ENCODE peak calls at places on chromosomes 1 and 21, in nine cellular contexts. L is CD8-positive, alpha-beta T cell; Y is IMR-90; Z is suprapubic skin; A is lung; R is lower lobe of right lung; J is upper lobe of right lung; B is vagina; X is sigmoid colon. U is an unnamed sample. For H3K4me1 and H3K9me3, the result is how much of the 10 kb centered on the place peaks cover.

GRCh38 chr1:221302357-221303147 is 423.3 kb downstream of the HLX start:
- DNase-seq in J (no peak), R (no peak), L (no peak), B (no peak), Y (no peak), A (no peak), X (no peak), Z (no peak), U (no peak)

GRCh38 chr21:44999428-44999971 is 59.7 kb downstream of the SLX9 start:
- DNase-seq in X (peak), L (no peak), J (no peak), B (no peak), A (no peak), Y (no peak), Z (peak), R (peak), U (peak)

GRCh38 chr1:93471911-93472310 is 24.0 kb downstream of the FNBP1L start:
- DNase-seq in J (no peak), L (no peak), B (no peak), Y (peak), R (no peak), X (no peak), A (no peak), Z (no peak), U (no peak)

GRCh38 chr1:84355556-84355955 is 42.7 kb upstream of the DNASE2B start:
- DNase-seq in A (no peak), Z (no peak), X (no peak), Y (no peak), J (no peak), L (no peak), B (no peak), R (no peak), U (no peak)

GRCh38 chr1:33094971-33095604 is 14.1 kb downstream of the AZIN2 start:
- DNase-seq in L (no peak), X (peak), A (peak), Y (peak), R (no peak), Z (no peak), B (no peak), J (no peak), U (no peak)

GRCh38 chr21:43916691-43917514 is 51.9 kb downstream of the AGPAT3 start:
- DNase-seq in X (peak), R (peak), B (no peak), Z (peak), Y (peak), L (peak), J (peak), A (no peak), U (no peak)

GRCh38 chr1:234564035-234565029 is 45.6 kb downstream of the IRF2BP2 start:
- DNase-seq in Y (peak), Z (no peak), J (no peak), A (no peak), R (no peak), B (no peak), L (no peak), X (no peak), U (peak)

GRCh38 chr1:228920791-228921190 is 185.5 kb downstream of the RHOU start:
- DNase-seq in L (no peak), Z (no peak), Y (peak), A (no peak), R (no peak), J (no peak), X (peak), B (no peak), U (no peak)

GRCh38 chr1:30745834-30746208 is 11.8 kb downstream of the LAPTM5 start:
- DNase-seq in Y (no peak), X (no peak), J (no peak), A (no peak), R (peak), Z (no peak), L (no peak), B (no peak), U (no peak)

GRCh38 chr1:106554294-106554693 is 502.2 kb upstream of the PRMT6 start:
- DNase-seq in A (no peak), J (no peak), L (no peak), Z (no peak), B (no peak), X (no peak), Y (no peak), R (no peak), U (no peak)

GRCh38 chr1:14739433-14739832 is 140.9 kb downstream of the KAZN start:
- DNase-seq in R (no peak), Y (no peak), X (no peak), Z (no peak), A (no peak), B (no peak), L (no peak), J (no peak), U (no peak)

GRCh38 chr1:16978589-16979474 is 1.6 kb downstream of the MFAP2 start:
- DNase-seq in X (peak), R (no peak), B (no peak), J (no peak), Y (peak), A (no peak), L (no peak), Z (peak), U (peak)

GRCh38 chr1:45238846-45239245 is 32.4 kb upstream of the ZSWIM5 start:
- DNase-seq in X (no peak), R (no peak), B (no peak), Z (no peak), J (no peak), Y (no peak), A (no peak), L (no peak), U (no peak)

GRCh38 chr1:248589334-248589733 is 8.2 kb downstream of the OR2T10 start:
- DNase-seq in X (no peak), R (no peak), B (no peak), Y (no peak), Z (no peak), A (no peak), J (no peak), L (no peak), U (no peak)

GRCh38 chr1:111274653-111275052 is 16.0 kb upstream of the CHIA start:
- DNase-seq in Z (no peak), A (no peak), Y (no peak), X (no peak), R (no peak), J (no peak), B (no peak), L (no peak), U (no peak)

GRCh38 chr1:108107658-108108057 is 92.5 kb downstream of the SLC25A24 start:
- DNase-seq in Y (peak), B (no peak), R (no peak), A (no peak), L (no peak), X (no peak), J (no peak), Z (no peak), U (no peak)

GRCh38 chr1:81305997-81306452 is 494.7 kb upstream of the ADGRL2 start:
- DNase-seq in J (no peak), L (no peak), Z (no peak), R (no peak), Y (peak), X (no peak), A (no peak), B (no peak), U (no peak)

GRCh38 chr1:6870086-6870485 is 84.8 kb downstream of the CAMTA1 start:
- DNase-seq in Z (no peak), X (no peak), L (no peak), B (no peak), R (no peak), Y (no peak), J (no peak), A (no peak), U (no peak)

GRCh38 chr1:8545078-8545477 is 227.2 kb downstream of the SLC45A1 start:
- DNase-seq in Y (peak), J (no peak), R (no peak), A (no peak), Z (no peak), X (no peak), L (no peak), B (no peak), U (no peak)

GRCh38 chr1:47521034-47521871 is 83.4 kb downstream of the FOXD2 start:
- DNase-seq in B (no peak), R (no peak), A (no peak), Y (no peak), L (no peak), X (no peak), Z (peak), J (no peak), U (no peak)

GRCh38 chr1:115467196-115467595 is 129.1 kb upstream of the NGF start:
- DNase-seq in L (no peak), A (no peak), Z (no peak), B (no peak), R (no peak), J (no peak), Y (no peak), X (no peak), U (no peak)

GRCh38 chr1:203534012-203534411 is 40.1 kb downstream of the OPTC start:
- DNase-seq in X (no peak), R (no peak), L (no peak), B (no peak), J (no peak), Z (no peak), A (no peak), Y (no peak), U (no peak)

GRCh38 chr1:71045463-71046028 is 2.1 kb downstream of the PTGER3 start:
- DNase-seq in Z (no peak), B (no peak), Y (no peak), L (no peak), X (no peak), J (no peak), R (no peak), A (no peak), U (no peak)

GRCh38 chr1:179882253-179883039 is at the start of gene TOR1AIP1:
- DNase-seq in X (peak), L (peak), Z (peak), A (peak), J (peak), B (peak), Y (peak), R (peak), U (peak)

GRCh38 chr1:179881642-179882252 is 338 bp upstream of the TOR1AIP1 start:
- DNase-seq in Y (peak), B (peak), L (no peak), R (no peak), A (no peak), J (no peak), X (peak), Z (peak), U (no peak)

GRCh38 chr1:179879797-179880196 is 2.2 kb upstream of the TOR1AIP2 start:
- DNase-seq in Z (no peak), B (no peak), J (no peak), Y (no peak), L (no peak), R (no peak), A (no peak), X (no peak), U (no peak)

GRCh38 chr1:179883040-179883501 is 986 bp downstream of the TOR1AIP1 start:
- DNase-seq in Y (no peak), R (no peak), J (no peak), A (no peak), L (no peak), B (no peak), X (no peak), Z (no peak), U (no peak)

GRCh38 chr1:179883739-179884138 is 1.7 kb downstream of the TOR1AIP1 start:
- DNase-seq in X (no peak), J (no peak), L (no peak), Y (peak), B (no peak), A (no peak), Z (no peak), R (no peak), U (peak)
- H3K4me1 ChIP-seq in X (half or more), J (half or more), L (under half), Y (under half), B (half or more), A (under half), Z (half or more), R (half or more), U (under half)

GRCh38 chr1:49026230-49026811 is 249.6 kb upstream of the BEND5 start:
- DNase-seq in Y (no peak), J (no peak), L (no peak), Z (no peak), B (no peak), R (no peak), X (no peak), A (no peak), U (no peak)
- H3K9me3 ChIP-seq in Y (under half), J (under half), L (under half), Z (under half), B (under half), R (under half), X (under half), A (under half), U (under half)

GRCh38 chr1:24191860-24192259 is 4.8 kb upstream of the IFNLR1 start:
- DNase-seq in A (no peak), R (no peak), X (no peak), B (no peak), J (no peak), L (no peak), Y (peak), Z (peak), U (no peak)
- H3K4me1 ChIP-seq in A (under half), R (under half), X (under half), B (under half), J (under half), L (under half), Y (under half), Z (under half), U (under half)

GRCh38 chr21:9759972-9760371 is 761.4 kb upstream of the TPTE start:
- DNase-seq in X (no peak), L (no peak), J (no peak), B (peak), A (no peak), Z (no peak), Y (no peak), R (no peak), U (no peak)

GRCh38 chr21:9756677-9757076 is 764.7 kb upstream of the TPTE start:
- DNase-seq in B (peak), Z (no peak), L (no peak), A (no peak), X (no peak), J (no peak), R (no peak), Y (no peak), U (no peak)

GRCh38 chr21:9758888-9759287 is 762.5 kb upstream of the TPTE start:
- DNase-seq in Z (no peak), B (peak), Y (no peak), J (no peak), R (no peak), X (no peak), L (no peak), A (no peak), U (no peak)

GRCh38 chr21:9760398-9761074 is 760.8 kb upstream of the TPTE start:
- DNase-seq in X (no peak), J (no peak), Z (no peak), L (no peak), R (no peak), Y (no peak), B (peak), A (no peak), U (no peak)

GRCh38 chr21:9758141-9758540 is 763.2 kb upstream of the TPTE start:
- DNase-seq in Y (no peak), R (no peak), Z (no peak), A (no peak), L (no peak), J (no peak), X (no peak), B (peak), U (no peak)
- H3K9me3 ChIP-seq in Y (under half), R (under half), Z (under half), A (under half), L (under half), J (under half), X (under half), B (under half), U (under half)

GRCh38 chr1:247060771-247061170 is 17.8 kb downstream of the ZNF670 start:
- DNase-seq in J (no peak), B (no peak), Z (no peak), L (no peak), R (no peak), Y (no peak), A (no peak), X (no peak), U (no peak)
- H3K4me1 ChIP-seq in J (under half), B (under half), Z (under half), L (under half), R (under half), Y (under half), A (under half), X (under half), U (under half)

DNA sequence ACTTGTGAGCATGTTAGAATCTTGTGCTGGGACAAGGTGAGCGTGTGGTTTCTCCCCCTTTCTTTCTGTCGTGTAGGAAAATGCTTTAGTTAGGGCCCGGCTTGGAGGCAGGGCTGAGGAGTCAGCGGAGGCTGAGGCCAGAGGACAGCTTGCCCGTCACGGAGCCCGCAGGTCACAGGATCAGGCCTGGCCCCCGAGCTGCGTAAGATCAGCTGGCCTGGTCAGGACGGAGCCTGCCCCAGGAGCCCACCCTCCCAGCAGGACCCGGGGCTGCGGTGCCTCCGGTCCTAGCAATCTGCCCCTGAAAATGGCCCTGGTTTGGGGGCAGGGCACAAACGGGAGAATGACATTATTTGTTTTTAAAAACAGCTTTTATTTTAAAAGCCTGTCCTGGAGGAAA is 52.0 kb downstream of the PRDM16 start:
- DNase-seq in L (no peak), Z (no peak), J (no peak), X (no peak), A (no peak), Y (no peak), R (no peak), B (no peak), U (no peak)
- H3K9me3 ChIP-seq in L (under half), Z (under half), J (under half), X (under half), A (under half), Y (under half), R (under half), B (under half), U (under half)